ENCODE peak calls at places on chromosome 10, in four cellular contexts. I, G, L and R are unnamed samples.

GRCh38 chr10:93334901-93335312 is 147.2 kb downstream of the MYOF start:
- DNase-seq in I (peak; percentile 73), G (peak; percentile 75), L (peak; percentile 1), R (no peak)

GRCh38 chr10:3076138-3076537 is 8.8 kb downstream of the PFKP start:
- DNase-seq in I (no peak), G (no peak), L (no peak), R (no peak)

GRCh38 chr10:90458571-90458970 is 399.3 kb downstream of the HTR7 start:
- DNase-seq in I (no peak), G (no peak), L (no peak), R (no peak)

GRCh38 chr10:91525939-91526712 is 106.7 kb downstream of the PPP1R3C start:
- DNase-seq in I (no peak), G (no peak), L (no peak), R (no peak)

GRCh38 chr10:82887488-82887887 is 1012.5 kb downstream of the NRG3 start:
- DNase-seq in I (no peak), G (no peak), L (peak; percentile 21), R (no peak)

GRCh38 chr10:24292304-24293291 is 83.7 kb downstream of the KIAA1217 start:
- DNase-seq in I (no peak), G (no peak), L (peak; percentile 6), R (no peak)

GRCh38 chr10:43370671-43371215 is 693 bp upstream of the FXYD4 start:
- DNase-seq in I (no peak), G (no peak), L (no peak), R (no peak)

GRCh38 chr10:59016043-59016442 is 160.4 kb upstream of the PHYHIPL start:
- DNase-seq in I (no peak), G (no peak), L (no peak), R (no peak)

GRCh38 chr10:45308707-45309106 is 6.7 kb downstream of the OR13A1 start:
- DNase-seq in I (no peak), G (no peak), L (peak; percentile 64), R (no peak)

GRCh38 chr10:36450385-36450784 is 675.0 kb upstream of the ANKRD30A start:
- DNase-seq in I (peak; percentile 26), G (no peak), L (no peak), R (no peak)

GRCh38 chr10:84826704-84827103 is 498.3 kb downstream of the CCSER2 start:
- DNase-seq in I (peak; percentile 4), G (no peak), L (peak; percentile 40), R (no peak)

GRCh38 chr10:117476716-117477115 is 65.8 kb upstream of the EMX2 start:
- DNase-seq in I (no peak), G (no peak), L (peak; percentile 7), R (no peak)

GRCh38 chr10:74529205-74529604 is 297.2 kb upstream of the KAT6B start:
- DNase-seq in I (no peak), G (no peak), L (no peak), R (no peak)